ENCODE peak calls at places on chromosomes 6 and 20, in nine cellular contexts. P is fibroblast of lung, C is mesendoderm, U is adipocyte, D is left lung, J is A673, M is heart right ventricle, R is cardiac muscle cell, G is right lobe of liver. F is an unnamed sample. For H3K4me1, the result is how much of the 10 kb centered on the place peaks cover.

GRCh38 chr6:72553531-72554202 is 68.2 kb upstream of the KCNQ5 start:
- DNase-seq in D (no peak), J (peak), R (peak), G (no peak), C (peak), P (peak), M (no peak), U (peak), F (no peak)

GRCh38 chr20:51551186-51551585 is 8.7 kb upstream of the NFATC2 start:
- DNase-seq in M (no peak), C (no peak), G (no peak), J (no peak), P (no peak), U (no peak), D (no peak), R (no peak), F (no peak)

GRCh38 chr20:20956586-20956985 is 149.6 kb downstream of the LINC00237 start:
- DNase-seq in U (no peak), C (no peak), G (no peak), R (no peak), M (no peak), D (no peak), J (no peak), P (no peak), F (no peak)

GRCh38 chr6:144330588-144330987 is 45.5 kb downstream of the UTRN start:
- DNase-seq in G (no peak), R (no peak), M (no peak), P (no peak), U (no peak), J (no peak), C (peak), D (peak), F (no peak)

GRCh38 chr6:136163260-136163659 is 86.9 kb downstream of the MTFR2 start:
- DNase-seq in C (no peak), U (no peak), P (no peak), J (no peak), M (no peak), G (no peak), R (no peak), D (no peak), F (no peak)

GRCh38 chr6:39195792-39196385 is 33.4 kb downstream of the KCNK5 start:
- DNase-seq in M (no peak), J (no peak), G (no peak), R (no peak), U (no peak), P (no peak), D (no peak), C (no peak), F (no peak)

GRCh38 chr6:15248451-15249370 is 2.8 kb downstream of the JARID2 start:
- DNase-seq in R (peak), D (peak), P (peak), U (peak), J (peak), G (peak), C (peak), M (peak), F (peak)

GRCh38 chr6:72950114-72950860 is 275.0 kb downstream of the KHDC1L start:
- DNase-seq in U (peak), M (no peak), C (peak), P (peak), D (no peak), R (peak), G (no peak), J (peak), F (no peak)

GRCh38 chr6:16770701-16771569 is 9.7 kb upstream of the ATXN1 start:
- DNase-seq in P (peak), D (peak), U (peak), G (peak), M (peak), C (peak), J (peak), R (peak), F (peak)

GRCh38 chr20:41697861-41698559 is 79.8 kb upstream of the CHD6 start:
- DNase-seq in M (no peak), D (no peak), P (peak), G (no peak), J (peak), R (peak), U (peak), C (peak), F (no peak)

GRCh38 chr6:9086331-9086730 is 651.0 kb upstream of the SLC35B3 start:
- DNase-seq in D (no peak), R (no peak), G (no peak), C (no peak), P (no peak), J (no peak), U (no peak), M (no peak), F (no peak)

GRCh38 chr6:20038805-20039204 is 173.5 kb downstream of the MBOAT1 start:
- DNase-seq in C (peak), R (no peak), P (peak), D (no peak), U (peak), J (peak), M (no peak), G (no peak), F (no peak)

GRCh38 chr6:111669326-111669725 is 63.6 kb upstream of the TRAF3IP2 start:
- DNase-seq in R (no peak), P (no peak), G (no peak), U (no peak), J (no peak), M (no peak), C (no peak), D (no peak), F (no peak)

GRCh38 chr20:45826381-45827019 is 612 bp downstream of the TNNC2 start:
- DNase-seq in R (peak), P (no peak), J (no peak), U (peak), M (peak), G (no peak), C (peak), D (peak), F (no peak)

GRCh38 chr6:169029861-169030260 is 223.8 kb downstream of the THBS2 start:
- DNase-seq in D (no peak), G (no peak), R (no peak), C (no peak), P (no peak), U (no peak), J (no peak), M (no peak), F (no peak)

GRCh38 chr6:77926198-77926752 is 273.4 kb downstream of the MEI4 start:
- DNase-seq in J (no peak), P (no peak), G (no peak), D (no peak), U (no peak), C (peak), M (no peak), R (no peak), F (no peak)

GRCh38 chr6:97669191-97669651 is 386.2 kb upstream of the MMS22L start:
- DNase-seq in G (no peak), J (peak), U (peak), R (peak), M (peak), C (peak), D (no peak), P (peak), F (no peak)

GRCh38 chr6:5359413-5359812 is 98.1 kb downstream of the FARS2 start:
- DNase-seq in J (peak), M (no peak), G (no peak), P (no peak), R (no peak), U (no peak), C (no peak), D (no peak), F (no peak)

GRCh38 chr20:53945478-53945877 is 124.9 kb downstream of the BCAS1 start:
- DNase-seq in M (no peak), C (no peak), J (no peak), D (no peak), G (no peak), U (no peak), P (no peak), R (no peak), F (no peak)

GRCh38 chr6:106628658-106629102 is 618 bp downstream of the RTN4IP1 start:
- DNase-seq in D (no peak), C (peak), G (no peak), U (no peak), J (no peak), R (no peak), P (peak), M (no peak), F (no peak)

GRCh38 chr6:105184921-105185320 is 5.1 kb upstream of the POPDC3 start:
- DNase-seq in G (no peak), U (peak), C (peak), D (no peak), P (peak), J (no peak), R (peak), M (no peak), F (no peak)

GRCh38 chr6:105272783-105273182 is 93.0 kb upstream of the POPDC3 start:
- DNase-seq in C (peak), G (no peak), U (peak), R (peak), D (no peak), M (peak), J (no peak), P (peak), F (no peak)

GRCh38 chr20:44231713-44232468 is 15.2 kb upstream of the GDAP1L1 start:
- DNase-seq in U (no peak), C (peak), G (no peak), D (no peak), M (no peak), J (peak), P (no peak), R (no peak), F (no peak)

GRCh38 chr20:63968136-63968927 is 1.4 kb downstream of the ZNF512B start:
- DNase-seq in C (no peak), D (no peak), J (no peak), R (no peak), U (no peak), G (peak), M (peak), P (no peak), F (no peak)

GRCh38 chr6:151385177-151385576 is 6.2 kb downstream of the ZBTB2 start:
- DNase-seq in R (no peak), D (no peak), M (no peak), C (no peak), G (no peak), J (no peak), P (no peak), U (no peak), F (no peak)

GRCh38 chr6:16334671-16335070 is 96.3 kb downstream of the GMPR start:
- DNase-seq in D (peak), P (peak), C (peak), R (peak), M (no peak), J (peak), U (peak), G (no peak), F (peak)

GRCh38 chr6:138278326-138278725 is 60.0 kb upstream of the PBOV1 start:
- DNase-seq in C (peak), U (no peak), J (peak), R (peak), M (no peak), D (no peak), G (peak), P (peak), F (no peak)

GRCh38 chr6:46062312-46062711 is 46.7 kb upstream of the CLIC5 start:
- DNase-seq in U (no peak), R (peak), C (no peak), G (peak), P (peak), D (peak), M (no peak), J (no peak), F (no peak)

GRCh38 chr6:124879992-124880355 is 82.3 kb upstream of the RNF217 start:
- DNase-seq in D (no peak), J (no peak), G (no peak), M (no peak), R (no peak), U (no peak), P (no peak), C (no peak), F (no peak)

GRCh38 chr6:46263709-46264091 is 92.9 kb upstream of the ENPP5 start:
- DNase-seq in C (no peak), D (no peak), P (peak), M (no peak), U (peak), G (no peak), R (peak), J (peak), F (no peak)

GRCh38 chr20:61252601-61253263 is 671 bp downstream of the CDH4 start:
- DNase-seq in R (peak), J (peak), M (no peak), G (no peak), C (no peak), D (no peak), U (peak), P (peak), F (no peak)

GRCh38 chr20:57867181-57867803 is 157.5 kb upstream of the PMEPA1 start:
- DNase-seq in G (no peak), P (no peak), R (no peak), U (no peak), D (no peak), J (no peak), M (no peak), C (no peak), F (no peak)

GRCh38 chr6:15574023-15574422 is 88.8 kb downstream of the DTNBP1 start:
- DNase-seq in G (no peak), J (no peak), R (no peak), U (no peak), D (no peak), P (no peak), M (no peak), C (no peak), F (no peak)

DNA sequence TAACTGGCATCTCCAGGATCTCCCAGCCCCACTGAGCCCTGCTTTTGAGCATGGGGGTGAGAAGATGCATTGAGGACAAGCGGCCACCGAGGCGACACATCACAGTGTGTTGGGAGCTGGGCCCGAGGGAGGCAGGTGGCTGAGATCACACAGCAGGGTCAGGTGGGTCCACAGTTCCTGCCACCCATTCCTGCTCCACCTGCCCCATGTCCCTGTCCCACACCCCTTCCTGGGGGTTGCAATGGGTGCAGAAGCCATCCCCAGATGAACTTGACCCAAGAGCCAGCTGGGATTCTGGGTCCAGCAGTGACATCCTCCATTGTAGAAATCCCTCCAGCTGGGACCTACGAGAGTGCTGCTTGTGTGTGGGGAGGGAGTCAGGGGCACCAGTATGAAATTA is 1.0 kb downstream of the TGM2 start:
- DNase-seq in P (no peak), C (no peak), D (no peak), J (no peak), U (no peak), M (no peak), R (no peak), G (no peak), F (peak)
- H3K4me1 ChIP-seq in P (under half), C (under half), D (under half), J (under half), U (under half), M (half or more), R (under half), G (under half), F (under half)

DNA sequence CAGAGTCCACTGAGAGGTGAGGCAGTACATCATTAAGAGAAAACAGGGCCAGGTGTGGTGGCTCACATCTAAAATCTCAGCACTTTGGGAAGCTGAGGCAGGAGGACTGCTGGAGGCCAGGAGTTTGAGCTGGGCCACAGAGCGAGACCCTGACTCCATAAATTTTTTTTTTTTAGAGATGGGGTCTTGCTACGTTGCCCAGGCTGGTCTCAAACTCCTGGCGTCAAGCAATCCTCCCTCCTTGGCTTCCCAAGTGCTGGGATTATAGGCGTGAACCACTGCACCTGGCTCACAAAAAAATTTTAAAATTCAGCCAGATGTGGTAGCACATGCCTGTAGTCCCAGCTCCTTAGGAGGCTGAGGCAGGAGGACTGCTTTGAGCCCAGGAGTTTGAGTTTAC is 17.3 kb downstream of the PPIL1 start:
- DNase-seq in D (no peak), P (no peak), R (no peak), M (no peak), J (no peak), U (no peak), G (no peak), C (no peak), F (no peak)
- H3K4me1 ChIP-seq in D (under half), P (under half), R (under half), M (under half), J (under half), U (under half), G (under half), C (under half), F (under half)

DNA sequence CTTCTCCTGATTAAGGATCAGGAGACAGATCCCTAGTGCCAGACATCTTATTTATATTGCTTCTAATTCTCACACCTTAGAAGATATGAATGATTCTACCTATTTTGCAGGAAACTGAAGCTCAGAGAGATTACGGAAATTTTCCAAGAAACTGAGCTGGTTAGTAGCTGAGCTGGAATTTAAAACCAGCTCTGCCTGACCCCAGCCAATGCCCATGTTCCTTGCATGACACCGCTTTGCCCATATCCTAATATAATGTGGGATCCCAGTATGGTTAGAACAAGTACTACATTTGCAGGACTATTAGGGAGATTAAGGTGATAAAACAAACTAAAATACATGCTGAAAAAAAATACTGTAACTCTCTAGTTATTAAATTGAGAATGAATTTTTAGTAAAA is 1.9 kb downstream of the TMEM30A start:
- DNase-seq in R (no peak), D (no peak), J (no peak), G (no peak), U (peak), M (no peak), P (peak), C (peak), F (no peak)
- H3K4me1 ChIP-seq in R (under half), D (under half), J (under half), G (under half), U (half or more), M (half or more), P (under half), C (under half), F (under half)

DNA sequence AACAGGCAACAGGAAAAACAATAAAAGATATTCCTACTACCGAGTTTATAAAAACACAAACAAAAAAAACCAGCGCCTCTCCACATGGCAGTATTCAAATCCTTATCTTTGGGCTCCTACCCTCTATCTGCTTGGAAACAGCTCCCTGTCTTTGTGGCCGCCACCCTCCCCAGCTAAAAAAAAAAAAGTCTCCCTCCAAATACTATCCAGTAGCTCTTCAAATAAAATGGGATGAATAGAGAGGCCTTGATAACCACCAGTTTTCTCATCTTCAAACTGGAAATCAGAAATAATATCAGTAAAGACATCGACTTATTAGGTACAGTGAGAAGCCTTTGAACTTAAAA is 96.2 kb downstream of the PSMG4 start:
- DNase-seq in J (no peak), M (no peak), U (no peak), D (no peak), R (no peak), C (no peak), G (no peak), P (no peak), F (no peak)
- H3K4me1 ChIP-seq in J (half or more), M (under half), U (under half), D (under half), R (under half), C (under half), G (under half), P (under half), F (under half)

GRCh38 chr6:139941826-139942225 is 567.4 kb upstream of the CITED2 start:
- DNase-seq in C (no peak), J (no peak), M (no peak), G (no peak), P (no peak), U (no peak), D (no peak), R (peak), F (no peak)

GRCh38 chr6:139944976-139945375 is 570.5 kb upstream of the CITED2 start:
- DNase-seq in P (no peak), G (no peak), C (no peak), U (no peak), D (no peak), M (no peak), R (peak), J (no peak), F (no peak)

GRCh38 chr6:139942333-139942732 is 567.9 kb upstream of the CITED2 start:
- DNase-seq in U (no peak), J (no peak), R (peak), P (no peak), D (no peak), C (no peak), M (no peak), G (no peak), F (no peak)

GRCh38 chr6:139944131-139944530 is 569.7 kb upstream of the CITED2 start:
- DNase-seq in R (no peak), J (peak), U (no peak), G (no peak), P (no peak), M (no peak), D (no peak), C (no peak), F (no peak)

GRCh38 chr6:139943391-139943790 is 568.9 kb upstream of the CITED2 start:
- DNase-seq in G (no peak), M (no peak), P (peak), C (no peak), J (peak), U (peak), D (no peak), R (peak), F (no peak)
- H3K4me1 ChIP-seq in G (under half), M (under half), P (under half), C (under half), J (under half), U (under half), D (under half), R (under half), F (under half)

GRCh38 chr6:155492061-155492735 is 36.6 kb upstream of the NOX3 start:
- DNase-seq in D (no peak), J (no peak), G (no peak), M (no peak), R (no peak), C (no peak), P (no peak), U (no peak), F (no peak)
- H3K4me1 ChIP-seq in D (under half), J (under half), G (under half), M (under half), R (under half), C (under half), P (under half), U (under half), F (under half)

GRCh38 chr20:36873498-36874189 is 2.3 kb upstream of the TLDC2 start:
- DNase-seq in U (no peak), D (no peak), C (no peak), P (no peak), J (no peak), G (no peak), M (no peak), R (no peak), F (no peak)
- H3K4me1 ChIP-seq in U (under half), D (under half), C (under half), P (under half), J (under half), G (under half), M (under half), R (under half), F (under half)

GRCh38 chr6:33750244-33750991 is 3.7 kb upstream of the IP6K3 start:
- DNase-seq in C (no peak), R (peak), P (no peak), J (no peak), G (peak), D (no peak), M (no peak), U (no peak), F (no peak)

GRCh38 chr6:33749401-33749800 is 2.7 kb upstream of the IP6K3 start:
- DNase-seq in J (no peak), R (no peak), U (no peak), M (no peak), D (no peak), P (no peak), C (no peak), G (no peak), F (no peak)

GRCh38 chr6:33747823-33748222 is 1.1 kb upstream of the IP6K3 start:
- DNase-seq in M (no peak), R (no peak), J (no peak), C (no peak), U (no peak), P (no peak), D (no peak), G (no peak), F (no peak)

GRCh38 chr6:33746651-33747100 is at the start of gene IP6K3:
- DNase-seq in D (no peak), C (no peak), J (no peak), P (no peak), R (no peak), U (no peak), M (peak), G (peak), F (no peak)

DNA sequence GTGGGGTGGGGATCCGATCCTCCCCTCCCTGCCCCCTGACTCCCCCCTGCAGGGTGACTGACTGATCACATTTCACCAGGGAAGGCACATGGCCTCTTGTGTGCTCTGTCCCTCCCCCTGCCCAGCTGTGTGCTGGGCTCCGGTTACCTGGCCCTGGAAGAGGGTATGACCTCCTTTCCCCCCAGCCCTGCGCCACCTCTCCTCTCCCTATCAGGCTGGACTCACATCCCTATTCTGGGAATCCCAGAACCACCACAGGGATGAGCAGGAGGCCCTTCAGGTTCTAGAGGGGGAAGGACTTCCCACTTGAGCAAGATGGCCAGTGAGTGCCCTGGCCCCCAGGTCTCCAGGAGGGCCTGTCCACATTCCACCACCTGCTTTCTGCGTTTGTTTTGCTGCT is 2.1 kb upstream of the IP6K3 start:
- DNase-seq in U (no peak), D (no peak), P (no peak), J (no peak), G (no peak), R (no peak), C (no peak), M (no peak), F (no peak)
- H3K4me1 ChIP-seq in U (under half), D (under half), P (under half), J (under half), G (under half), R (half or more), C (under half), M (under half), F (under half)

F was measured in aorta.